ENCODE peak calls at places on chromosomes 11 and 22, in five cellular contexts. W is fibroblast of the aortic adventitia, T is WTC11, I is foreskin keratinocyte, S is osteocyte. K is an unnamed sample.

GRCh38 chr11:28176231-28176853 is 68.2 kb downstream of the METTL15 start:
- DNase-seq in W (peak; percentile 13), T (no peak), I (peak; percentile 14), S (no peak), K (no peak)

GRCh38 chr11:97833412-97833811 is 1187.3 kb upstream of the CNTN5 start:
- DNase-seq in W (no peak), T (no peak), I (no peak), S (no peak), K (no peak)

GRCh38 chr11:18705651-18706281 is 7.2 kb downstream of the TMEM86A start:
- DNase-seq in W (no peak), T (peak; percentile 20), I (no peak), S (no peak), K (no peak)

GRCh38 chr11:8228206-8228605 is 35.5 kb downstream of the LMO1 start:
- DNase-seq in W (no peak), T (no peak), I (no peak), S (no peak), K (no peak)

GRCh38 chr11:289706-290620 is 1.0 kb downstream of the PGGHG start:
- DNase-seq in W (no peak), T (peak; percentile 16), I (no peak), S (no peak), K (no peak)

GRCh38 chr11:3902441-3902840 is 47.0 kb downstream of the STIM1 start:
- DNase-seq in W (no peak), T (no peak), I (no peak), S (no peak), K (no peak)

GRCh38 chr11:18676803-18677202 is 21.8 kb upstream of the TMEM86A start:
- DNase-seq in W (no peak), T (no peak), I (peak; percentile 88), S (no peak), K (no peak)

GRCh38 chr11:65452806-65453490 is 30.4 kb downstream of the NEAT1 start:
- DNase-seq in W (peak; percentile 95), T (no peak), I (no peak), S (no peak), K (peak; percentile 85)

GRCh38 chr11:77173494-77173893 is 45.4 kb downstream of the MYO7A start:
- DNase-seq in W (no peak), T (no peak), I (no peak), S (no peak), K (no peak)

GRCh38 chr11:119155733-119156492 is 7.1 kb downstream of the ABCG4 start:
- DNase-seq in W (no peak), T (peak; percentile 52), I (no peak), S (no peak), K (no peak)
- TF ChIP-seq CTCF in W (peak; percentile 13), T (peak; percentile 41), I (peak; percentile 1), S (no peak), K (peak; percentile 13)

DNA sequence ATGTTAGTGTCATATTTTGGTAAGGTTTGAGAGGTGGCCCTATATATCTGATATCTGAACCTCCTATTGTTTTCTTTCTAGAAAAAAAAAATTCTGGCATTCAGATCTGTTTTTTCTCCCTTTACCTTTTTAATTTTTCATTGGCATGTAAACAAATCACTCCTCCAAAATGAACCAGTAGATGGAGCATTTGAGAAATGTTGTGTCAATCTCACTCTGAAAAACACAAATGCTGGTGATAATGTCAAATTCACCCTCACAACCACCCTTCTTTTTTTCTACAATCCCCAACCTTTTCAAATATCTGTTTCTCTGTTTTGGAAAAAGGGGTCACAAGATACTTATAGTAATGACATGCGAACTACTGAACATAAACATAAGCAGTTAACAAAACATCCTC is 9.1 kb downstream of the GUCY1A2 start:
- DNase-seq in W (no peak), T (no peak), I (no peak), S (no peak), K (no peak)
- TF ChIP-seq CTCF in W (no peak), T (no peak), I (no peak), S (peak; percentile 8), K (no peak)

GRCh38 chr11:63998558-63999348 is 12.5 kb downstream of the OTUB1 start:
- DNase-seq in W (no peak), T (peak; percentile 70), I (peak; percentile 55), S (no peak), K (no peak)
- TF ChIP-seq CTCF in W (no peak), T (no peak), I (peak; percentile 38), S (no peak), K (no peak)

GRCh38 chr11:67605231-67606011 is 1.3 kb upstream of the NDUFV1 start:
- DNase-seq in W (no peak), T (no peak), I (no peak), S (no peak), K (no peak)
- TF ChIP-seq CTCF in W (no peak), T (no peak), I (no peak), S (no peak), K (no peak)

GRCh38 chr22:31106001-31106571 is 1.3 kb downstream of the SELENOM start:
- DNase-seq in W (no peak), T (no peak), I (no peak), S (no peak), K (no peak)
- TF ChIP-seq CTCF in W (peak; percentile 14), T (no peak), I (peak; percentile 22), S (no peak), K (peak; percentile 17)

GRCh38 chr11:60870733-60871377 is 3.5 kb downstream of the ZP1 start:
- DNase-seq in W (no peak), T (no peak), I (no peak), S (no peak), K (no peak)

GRCh38 chr11:60870276-60870675 is 2.9 kb downstream of the ZP1 start:
- DNase-seq in W (no peak), T (no peak), I (no peak), S (no peak), K (no peak)

GRCh38 chr11:60872124-60872951 is 5.0 kb downstream of the ZP1 start:
- DNase-seq in W (peak; percentile 75), T (no peak), I (no peak), S (no peak), K (no peak)

GRCh38 chr11:60872952-60873524 is 5.7 kb downstream of the ZP1 start:
- DNase-seq in W (peak; percentile 29), T (peak; percentile 54), I (no peak), S (no peak), K (peak; percentile 31)

GRCh38 chr11:60871378-60872061 is 4.2 kb downstream of the ZP1 start:
- DNase-seq in W (peak; percentile 53), T (no peak), I (no peak), S (no peak), K (no peak)
- TF ChIP-seq CTCF in W (peak; percentile 49), T (no peak), I (no peak), S (peak; percentile 12), K (peak; percentile 10)

GRCh38 chr11:61728066-61728939 is 24.1 kb upstream of the MYRF start:
- DNase-seq in W (no peak), T (no peak), I (no peak), S (no peak), K (no peak)
- TF ChIP-seq CTCF in W (no peak), T (no peak), I (no peak), S (no peak), K (no peak)

GRCh38 chr11:102111011-102111786 is 952 bp downstream of the YAP1 start:
- DNase-seq in W (peak; percentile 77), T (peak; percentile 91), I (peak; percentile 33), S (peak; percentile 92), K (peak; percentile 63)
- TF ChIP-seq CTCF in W (peak; percentile 20), T (no peak), I (peak; percentile 30), S (peak; percentile 23), K (peak; percentile 22)

DNA sequence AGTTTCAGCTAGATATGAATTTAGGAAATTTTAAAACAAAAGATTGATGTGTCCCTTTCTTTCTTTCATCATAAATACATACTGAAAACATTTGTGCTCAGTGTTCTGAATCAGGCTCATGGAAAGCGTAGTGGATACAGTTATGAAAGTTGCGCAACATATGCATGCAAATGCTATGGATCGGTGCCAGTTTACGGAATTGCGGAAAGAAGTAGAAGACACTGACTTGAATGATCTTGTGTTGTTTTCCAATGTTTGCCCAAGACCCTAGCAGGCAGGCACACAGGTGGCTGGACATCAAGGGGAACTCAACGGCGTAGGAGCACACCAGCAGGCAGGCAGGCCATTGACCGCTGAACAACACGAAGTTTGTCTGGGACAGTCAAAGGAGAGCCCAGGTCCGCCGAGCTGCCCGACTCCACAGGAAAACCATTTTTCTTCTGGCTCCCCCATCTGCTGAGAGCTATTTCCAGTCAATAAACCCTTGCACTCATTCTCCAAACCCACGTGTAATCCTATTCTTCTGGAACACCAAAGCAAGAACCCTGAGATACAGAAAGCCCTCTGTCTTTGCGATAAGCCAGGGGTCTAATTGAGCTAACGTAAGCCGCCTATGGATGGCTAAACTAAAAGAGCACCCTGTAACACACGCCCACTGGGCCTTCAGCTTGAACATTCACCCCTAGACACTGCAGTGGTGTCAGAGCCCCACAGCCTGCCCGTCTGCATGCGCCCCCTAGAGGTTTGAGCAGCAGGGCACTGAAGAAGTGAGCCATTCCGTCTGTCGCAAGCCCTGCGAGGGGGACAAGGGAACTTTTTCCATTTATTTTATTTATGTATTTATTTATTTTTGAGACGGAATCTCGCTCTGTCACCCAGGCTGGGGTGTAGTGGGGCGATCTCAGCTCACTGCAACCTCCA is 7.4 kb upstream of the BIRC3 start:
- DNase-seq in W (no peak), T (peak; percentile 79), I (no peak), S (no peak), K (no peak)
- TF ChIP-seq CTCF in W (no peak), T (peak; percentile 72), I (no peak), S (no peak), K (no peak)